ENCODE peak calls at places on chromosome 2, in nine cellular contexts. One of them, this sample, is unnamed.

GRCh38 chr2:74440005-74440377 is 1.7 kb downstream of the RTKN start:
- DNase-seq in astrocyte: no peak
- DNase-seq in mammary epithelial cell: peak; percentile 33
- DNase-seq in stomach: no peak
- DNase-seq in lower lobe of right lung: no peak
- DNase-seq in tibial nerve: peak; percentile 86
- DNase-seq in fibroblast of lung: peak; percentile 61
- DNase-seq in lung: no peak
- DNase-seq in upper lobe of right lung: no peak
- DNase-seq in this sample: peak; percentile 90

GRCh38 chr2:170845343-170845742 is 28.7 kb downstream of the GAD1 start:
- DNase-seq in lung: no peak
- DNase-seq in mammary epithelial cell: no peak
- DNase-seq in astrocyte: no peak
- DNase-seq in upper lobe of right lung: no peak
- DNase-seq in lower lobe of right lung: no peak
- DNase-seq in stomach: no peak
- DNase-seq in tibial nerve: no peak
- DNase-seq in fibroblast of lung: no peak
- DNase-seq in this sample: no peak

GRCh38 chr2:25964891-25965290 is 17.4 kb downstream of the KIF3C start:
- DNase-seq in lower lobe of right lung: no peak
- DNase-seq in astrocyte: peak; percentile 65
- DNase-seq in tibial nerve: no peak
- DNase-seq in stomach: no peak
- DNase-seq in fibroblast of lung: no peak
- DNase-seq in lung: no peak
- DNase-seq in mammary epithelial cell: no peak
- DNase-seq in upper lobe of right lung: no peak
- DNase-seq in this sample: peak; percentile 59

GRCh38 chr2:96916156-96917007 is 46.5 kb upstream of the SEMA4C start:
- DNase-seq in astrocyte: no peak
- DNase-seq in fibroblast of lung: no peak
- DNase-seq in stomach: no peak
- DNase-seq in lower lobe of right lung: no peak
- DNase-seq in upper lobe of right lung: no peak
- DNase-seq in mammary epithelial cell: no peak
- DNase-seq in tibial nerve: no peak
- DNase-seq in lung: no peak
- DNase-seq in this sample: no peak

GRCh38 chr2:25000503-25001328 is 29.0 kb upstream of the DNAJC27 start:
- DNase-seq in lung: no peak
- DNase-seq in fibroblast of lung: no peak
- DNase-seq in upper lobe of right lung: no peak
- DNase-seq in stomach: no peak
- DNase-seq in lower lobe of right lung: no peak
- DNase-seq in tibial nerve: no peak
- DNase-seq in astrocyte: peak; percentile 42
- DNase-seq in mammary epithelial cell: peak; percentile 5
- DNase-seq in this sample: no peak

GRCh38 chr2:150376627-150377335 is 110.7 kb downstream of the RND3 start:
- DNase-seq in upper lobe of right lung: no peak
- DNase-seq in tibial nerve: peak; percentile 25
- DNase-seq in mammary epithelial cell: no peak
- DNase-seq in astrocyte: peak; percentile 66
- DNase-seq in stomach: no peak
- DNase-seq in lung: no peak
- DNase-seq in fibroblast of lung: peak; percentile 69
- DNase-seq in lower lobe of right lung: no peak
- DNase-seq in this sample: no peak

GRCh38 chr2:11774600-11774999 is 28.2 kb downstream of the LPIN1 start:
- DNase-seq in stomach: no peak
- DNase-seq in fibroblast of lung: no peak
- DNase-seq in mammary epithelial cell: no peak
- DNase-seq in astrocyte: no peak
- DNase-seq in upper lobe of right lung: no peak
- DNase-seq in lung: no peak
- DNase-seq in lower lobe of right lung: no peak
- DNase-seq in tibial nerve: no peak
- DNase-seq in this sample: no peak

GRCh38 chr2:229775614-229776313 is 61.4 kb upstream of the DNER start:
- DNase-seq in fibroblast of lung: peak; percentile 48
- DNase-seq in astrocyte: no peak
- DNase-seq in stomach: no peak
- DNase-seq in lung: no peak
- DNase-seq in mammary epithelial cell: no peak
- DNase-seq in tibial nerve: no peak
- DNase-seq in upper lobe of right lung: no peak
- DNase-seq in lower lobe of right lung: no peak
- DNase-seq in this sample: no peak

GRCh38 chr2:208179028-208179609 is 10.7 kb downstream of the C2orf80 start:
- DNase-seq in lung: peak; percentile 68
- DNase-seq in tibial nerve: no peak
- DNase-seq in lower lobe of right lung: peak; percentile 68
- DNase-seq in astrocyte: no peak
- DNase-seq in stomach: no peak
- DNase-seq in upper lobe of right lung: peak; percentile 66
- DNase-seq in mammary epithelial cell: no peak
- DNase-seq in fibroblast of lung: no peak
- DNase-seq in this sample: no peak

GRCh38 chr2:173357351-173357750 is 2.7 kb downstream of the CDCA7 start:
- DNase-seq in stomach: no peak
- DNase-seq in tibial nerve: no peak
- DNase-seq in lower lobe of right lung: no peak
- DNase-seq in lung: no peak
- DNase-seq in fibroblast of lung: peak; percentile 25
- DNase-seq in astrocyte: no peak
- DNase-seq in upper lobe of right lung: no peak
- DNase-seq in mammary epithelial cell: no peak
- DNase-seq in this sample: no peak

GRCh38 chr2:134919360-134920210 is 963 bp downstream of the CCNT2 start:
- DNase-seq in mammary epithelial cell: peak; percentile 28
- DNase-seq in astrocyte: peak; percentile 10
- DNase-seq in upper lobe of right lung: no peak
- DNase-seq in stomach: peak; percentile 51
- DNase-seq in lower lobe of right lung: no peak
- DNase-seq in tibial nerve: no peak
- DNase-seq in lung: peak; percentile 33
- DNase-seq in fibroblast of lung: peak; percentile 36
- DNase-seq in this sample: no peak

GRCh38 chr2:60567919-60568874 is 14.7 kb upstream of the BCL11A start:
- DNase-seq in tibial nerve: no peak
- DNase-seq in lower lobe of right lung: no peak
- DNase-seq in lung: no peak
- DNase-seq in mammary epithelial cell: no peak
- DNase-seq in stomach: no peak
- DNase-seq in upper lobe of right lung: no peak
- DNase-seq in fibroblast of lung: no peak
- DNase-seq in astrocyte: no peak
- DNase-seq in this sample: no peak

GRCh38 chr2:101768480-101769077 is 71.1 kb downstream of the MAP4K4 start:
- DNase-seq in mammary epithelial cell: no peak
- DNase-seq in lower lobe of right lung: no peak
- DNase-seq in fibroblast of lung: no peak
- DNase-seq in stomach: no peak
- DNase-seq in tibial nerve: no peak
- DNase-seq in astrocyte: no peak
- DNase-seq in upper lobe of right lung: no peak
- DNase-seq in lung: no peak
- DNase-seq in this sample: no peak

GRCh38 chr2:101770672-101771071 is 73.2 kb downstream of the MAP4K4 start:
- DNase-seq in lower lobe of right lung: no peak
- DNase-seq in tibial nerve: no peak
- DNase-seq in astrocyte: peak; percentile 54
- DNase-seq in upper lobe of right lung: no peak
- DNase-seq in fibroblast of lung: peak; percentile 48
- DNase-seq in lung: no peak
- DNase-seq in mammary epithelial cell: peak; percentile 57
- DNase-seq in stomach: no peak
- DNase-seq in this sample: no peak

GRCh38 chr2:101773137-101773536 is 75.6 kb downstream of the MAP4K4 start:
- DNase-seq in tibial nerve: no peak
- DNase-seq in stomach: no peak
- DNase-seq in mammary epithelial cell: no peak
- DNase-seq in fibroblast of lung: no peak
- DNase-seq in upper lobe of right lung: no peak
- DNase-seq in astrocyte: no peak
- DNase-seq in lower lobe of right lung: no peak
- DNase-seq in lung: no peak
- DNase-seq in this sample: no peak

GRCh38 chr2:101771911-101772321 is 74.4 kb downstream of the MAP4K4 start:
- DNase-seq in lung: no peak
- DNase-seq in mammary epithelial cell: no peak
- DNase-seq in upper lobe of right lung: no peak
- DNase-seq in fibroblast of lung: no peak
- DNase-seq in lower lobe of right lung: no peak
- DNase-seq in stomach: no peak
- DNase-seq in astrocyte: no peak
- DNase-seq in tibial nerve: no peak
- DNase-seq in this sample: no peak

DNA sequence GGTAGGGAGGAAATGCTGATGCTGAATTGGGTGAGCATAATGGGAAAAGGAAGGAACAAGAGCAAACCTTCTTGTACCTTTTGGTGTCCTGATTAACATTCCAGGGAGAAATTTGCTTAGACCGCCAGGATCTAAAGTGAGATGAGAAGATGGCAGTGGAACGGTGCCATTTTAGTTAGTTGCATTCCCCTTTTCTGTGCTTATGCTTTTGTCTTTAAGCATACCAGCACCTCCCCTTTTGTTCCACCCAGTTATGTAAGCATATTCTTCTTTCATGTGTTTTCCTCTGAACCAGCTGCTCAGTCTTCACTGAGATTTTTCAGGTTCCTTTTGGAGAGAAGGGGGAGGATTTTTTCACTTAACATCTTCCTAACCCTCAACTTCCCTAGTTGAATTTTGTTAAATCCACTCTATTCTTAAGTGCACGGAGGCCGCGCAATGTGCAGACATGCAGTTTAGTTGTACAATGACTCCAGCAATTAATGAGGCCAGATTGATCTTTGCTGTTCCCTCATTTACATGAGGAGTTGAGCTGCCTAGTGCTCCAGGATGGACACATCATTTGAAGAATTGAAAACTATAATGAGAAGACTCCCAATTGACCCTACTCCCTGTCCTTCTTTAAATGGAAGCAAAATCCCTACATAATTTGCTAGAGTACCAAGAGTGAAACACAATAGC is 73.9 kb downstream of the MAP4K4 start:
- DNase-seq in lung: no peak
- DNase-seq in stomach: no peak
- DNase-seq in upper lobe of right lung: no peak
- DNase-seq in lower lobe of right lung: no peak
- DNase-seq in tibial nerve: no peak
- DNase-seq in astrocyte: no peak
- DNase-seq in fibroblast of lung: no peak
- DNase-seq in mammary epithelial cell: no peak
- DNase-seq in this sample: no peak
- H3K4me1 ChIP-seq in lung: peaks cover 67% of the 10 kb centered on the region
- H3K4me1 ChIP-seq in stomach: peaks cover 81% of the 10 kb centered on the region
- H3K4me1 ChIP-seq in upper lobe of right lung: peaks cover 59% of the 10 kb centered on the region
- H3K4me1 ChIP-seq in lower lobe of right lung: peaks cover 79% of the 10 kb centered on the region
- H3K4me1 ChIP-seq in tibial nerve: peaks cover 96% of the 10 kb centered on the region
- H3K4me1 ChIP-seq in astrocyte: peaks cover 47% of the 10 kb centered on the region
- H3K4me1 ChIP-seq in fibroblast of lung: peaks cover 2% of the 10 kb centered on the region
- H3K4me1 ChIP-seq in mammary epithelial cell: peaks cover 55% of the 10 kb centered on the region
- H3K4me1 ChIP-seq in this sample: peaks cover 15% of the 10 kb centered on the region

GRCh38 chr2:115976916-115977315 is 1534.5 kb downstream of the DPP10 start:
- DNase-seq in lower lobe of right lung: no peak
- DNase-seq in stomach: no peak
- DNase-seq in fibroblast of lung: no peak
- DNase-seq in astrocyte: no peak
- DNase-seq in tibial nerve: no peak
- DNase-seq in mammary epithelial cell: no peak
- DNase-seq in upper lobe of right lung: no peak
- DNase-seq in lung: no peak
- DNase-seq in this sample: no peak
- H3K27ac ChIP-seq in lower lobe of right lung: no peak overlapping the region
- H3K27ac ChIP-seq in stomach: no peak overlapping the region
- H3K27ac ChIP-seq in fibroblast of lung: no peak overlapping the region
- H3K27ac ChIP-seq in astrocyte: no peak overlapping the region
- H3K27ac ChIP-seq in tibial nerve: no peak overlapping the region
- H3K27ac ChIP-seq in mammary epithelial cell: no peak overlapping the region
- H3K27ac ChIP-seq in upper lobe of right lung: no peak overlapping the region
- H3K27ac ChIP-seq in lung: no peak overlapping the region
- H3K27ac ChIP-seq in this sample: no peak overlapping the region

DNA sequence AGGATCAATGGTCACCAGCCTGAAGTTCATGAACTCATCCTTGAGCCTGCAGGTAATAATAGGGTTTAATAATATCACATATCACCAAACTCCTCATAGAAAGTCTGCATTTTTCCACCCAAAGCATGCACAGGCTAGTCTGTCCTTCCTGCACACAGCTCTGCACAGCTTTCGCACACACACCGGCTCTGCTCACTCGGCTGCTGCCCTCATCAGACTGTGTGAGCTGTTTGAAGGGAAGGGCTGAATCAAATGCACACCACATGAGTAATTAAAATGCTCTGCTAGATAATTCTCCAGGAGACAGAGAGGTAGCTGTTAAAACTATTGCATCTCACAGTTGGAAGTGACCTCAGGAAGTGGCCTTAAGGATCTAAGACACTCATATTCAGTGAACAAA is 108.4 kb upstream of the YPEL5 start:
- DNase-seq in astrocyte: no peak
- DNase-seq in lung: peak; percentile 17
- DNase-seq in lower lobe of right lung: no peak
- DNase-seq in mammary epithelial cell: peak; percentile 6
- DNase-seq in tibial nerve: no peak
- DNase-seq in fibroblast of lung: no peak
- DNase-seq in upper lobe of right lung: no peak
- DNase-seq in stomach: no peak
- DNase-seq in this sample: no peak
- TF ChIP-seq CTCF in astrocyte: no peak
- TF ChIP-seq CTCF in lung: no peak
- TF ChIP-seq CTCF in lower lobe of right lung: no peak
- TF ChIP-seq CTCF in mammary epithelial cell: no peak
- TF ChIP-seq CTCF in tibial nerve: no peak
- TF ChIP-seq CTCF in fibroblast of lung: no peak
- TF ChIP-seq CTCF in upper lobe of right lung: no peak
- TF ChIP-seq CTCF in stomach: no peak
- TF ChIP-seq CTCF in this sample: no peak

DNA sequence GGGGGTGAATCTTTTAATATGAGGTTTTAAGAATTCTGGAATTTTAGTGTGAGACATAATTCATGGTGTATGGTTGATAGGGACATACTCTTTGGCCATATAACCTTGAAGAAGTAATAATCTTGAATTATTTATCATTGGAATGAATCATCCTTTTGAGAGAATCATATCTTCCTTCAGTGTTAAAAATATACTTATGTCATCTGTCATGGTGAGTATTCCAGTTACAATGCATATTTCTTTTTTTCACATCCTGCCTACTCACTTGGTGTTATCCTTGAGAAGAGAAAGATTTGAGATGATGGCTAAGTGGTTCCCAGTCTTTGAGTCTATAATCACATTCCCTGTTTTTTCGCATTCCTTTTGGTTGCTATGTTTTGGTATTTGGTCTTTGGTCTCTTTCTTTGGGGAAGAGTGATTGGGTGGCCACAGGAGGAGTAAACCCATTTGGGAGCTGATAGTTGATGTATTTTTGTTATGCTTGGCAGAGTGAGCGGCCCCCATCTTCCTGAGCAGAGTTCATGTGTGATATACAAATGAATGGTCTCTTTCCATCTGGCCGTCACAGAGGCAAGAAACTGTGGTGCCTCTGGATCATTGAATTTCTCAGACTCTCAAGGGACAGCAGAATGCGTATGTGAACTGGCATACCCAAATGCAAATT is 21.6 kb downstream of the ASAP2 start:
- DNase-seq in upper lobe of right lung: no peak
- DNase-seq in stomach: no peak
- DNase-seq in lower lobe of right lung: no peak
- DNase-seq in lung: no peak
- DNase-seq in mammary epithelial cell: no peak
- DNase-seq in fibroblast of lung: peak; percentile 63
- DNase-seq in tibial nerve: no peak
- DNase-seq in astrocyte: peak; percentile 88
- DNase-seq in this sample: no peak
- H3K4me1 ChIP-seq in upper lobe of right lung: peaks cover 43% of the 10 kb centered on the region
- H3K4me1 ChIP-seq in stomach: peaks cover 86% of the 10 kb centered on the region
- H3K4me1 ChIP-seq in lower lobe of right lung: peaks cover 71% of the 10 kb centered on the region
- H3K4me1 ChIP-seq in lung: peaks cover 10% of the 10 kb centered on the region
- H3K4me1 ChIP-seq in mammary epithelial cell: peaks cover 56% of the 10 kb centered on the region
- H3K4me1 ChIP-seq in fibroblast of lung: peaks cover 26% of the 10 kb centered on the region
- H3K4me1 ChIP-seq in tibial nerve: peaks cover 93% of the 10 kb centered on the region
- H3K4me1 ChIP-seq in astrocyte: peaks cover 62% of the 10 kb centered on the region
- H3K4me1 ChIP-seq in this sample: peaks cover 62% of the 10 kb centered on the region

This sample was measured in kidney.